ENCODE peak calls at places on chromosome 11, in seven cellular contexts. T is IMR-90, H is neuronal stem cell, J is H9, S is mesendoderm, Q is H1, L is mesenchymal stem cell. Z is an unnamed sample. For H3K27me3, the result is how much of the 10 kb centered on the place peaks cover.

GRCh38 chr11:363948-364761 is 5.1 kb upstream of the B4GALNT4 start:
- DNase-seq in T (no peak), H (no peak), J (peak), S (peak), Q (peak), L (no peak), Z (no peak)

GRCh38 chr11:113192121-113192925 is 122.1 kb upstream of the TTC12 start:
- DNase-seq in T (no peak), H (peak), J (no peak), S (peak), Q (no peak), L (no peak), Z (no peak)

GRCh38 chr11:86068138-86068861 is 584 bp downstream of the PICALM start:
- DNase-seq in T (no peak), H (peak), J (peak), S (peak), Q (peak), L (peak), Z (peak)

GRCh38 chr11:117597083-117597482 is 199.9 kb downstream of the DSCAML1 start:
- DNase-seq in T (peak), H (peak), J (peak), S (peak), Q (peak), L (peak), Z (peak)

GRCh38 chr11:127443297-127443696 is 442.7 kb upstream of the KIRREL3 start:
- DNase-seq in T (no peak), H (no peak), J (no peak), S (no peak), Q (no peak), L (no peak), Z (no peak)

GRCh38 chr11:62573006-62573591 is 592 bp downstream of the EEF1G start:
- DNase-seq in T (no peak), H (no peak), J (no peak), S (peak), Q (no peak), L (peak), Z (peak)

GRCh38 chr11:62186195-62186594 is 3.8 kb upstream of the SCGB1D1 start:
- DNase-seq in T (no peak), H (no peak), J (no peak), S (no peak), Q (no peak), L (no peak), Z (no peak)

GRCh38 chr11:65576867-65577755 is 1.3 kb downstream of the EHBP1L1 start:
- DNase-seq in T (peak), H (no peak), J (no peak), S (no peak), Q (no peak), L (peak), Z (peak)

GRCh38 chr11:115613986-115614625 is 109.9 kb upstream of the CADM1 start:
- DNase-seq in T (peak), H (no peak), J (no peak), S (no peak), Q (no peak), L (peak), Z (peak)

GRCh38 chr11:68710445-68710844 is 26.1 kb downstream of the GAL start:
- DNase-seq in T (no peak), H (peak), J (no peak), S (no peak), Q (no peak), L (no peak), Z (no peak)

GRCh38 chr11:74678041-74678440 is 53.2 kb downstream of the CHRDL2 start:
- DNase-seq in T (no peak), H (no peak), J (no peak), S (no peak), Q (no peak), L (no peak), Z (no peak)

GRCh38 chr11:93606721-93607120 is 54.8 kb upstream of the CEP295 start:
- DNase-seq in T (no peak), H (no peak), J (no peak), S (no peak), Q (no peak), L (no peak), Z (no peak)

GRCh38 chr11:69352715-69353325 is 58.9 kb downstream of the MYEOV start:
- DNase-seq in T (peak), H (no peak), J (no peak), S (peak), Q (peak), L (peak), Z (peak)

GRCh38 chr11:73236879-73237278 is 18.8 kb downstream of the P2RY2 start:
- DNase-seq in T (peak), H (peak), J (peak), S (peak), Q (peak), L (peak), Z (peak)

GRCh38 chr11:129861702-129862107 is 33.7 kb downstream of the NFRKB start:
- DNase-seq in T (peak), H (peak), J (peak), S (peak), Q (no peak), L (peak), Z (peak)

GRCh38 chr11:30357872-30358271 is 35.0 kb downstream of the ARL14EP start:
- DNase-seq in T (no peak), H (no peak), J (no peak), S (no peak), Q (no peak), L (no peak), Z (no peak)

GRCh38 chr11:110989734-110990133 is 255.8 kb upstream of the POU2AF2 start:
- DNase-seq in T (peak), H (no peak), J (no peak), S (no peak), Q (no peak), L (peak), Z (peak)

GRCh38 chr11:83335446-83336070 is 49.4 kb upstream of the CCDC90B start:
- DNase-seq in T (no peak), H (no peak), J (no peak), S (no peak), Q (no peak), L (no peak), Z (no peak)

GRCh38 chr11:60700689-60701508 is 1.5 kb downstream of the MS4A8 start:
- DNase-seq in T (no peak), H (peak), J (peak), S (peak), Q (peak), L (no peak), Z (peak)

GRCh38 chr11:126477526-126478275 is 122.2 kb downstream of the ST3GAL4 start:
- DNase-seq in T (no peak), H (no peak), J (no peak), S (no peak), Q (no peak), L (no peak), Z (no peak)

GRCh38 chr11:36385121-36385530 is 89.0 kb downstream of the PRR5L start:
- DNase-seq in T (peak), H (no peak), J (no peak), S (no peak), Q (no peak), L (peak), Z (no peak)

GRCh38 chr11:86952221-86952875 is 2.8 kb downstream of the FZD4 start:
- DNase-seq in T (no peak), H (no peak), J (no peak), S (no peak), Q (no peak), L (peak), Z (no peak)

GRCh38 chr11:106152824-106153223 is 75.4 kb downstream of the AASDHPPT start:
- DNase-seq in T (peak), H (no peak), J (no peak), S (no peak), Q (no peak), L (peak), Z (peak)

GRCh38 chr11:61161190-61162091 is at the start of gene VPS37C:
- DNase-seq in T (peak), H (peak), J (peak), S (peak), Q (peak), L (peak), Z (peak)

GRCh38 chr11:2200536-2200935 is 28.9 kb upstream of the TH start:
- DNase-seq in T (no peak), H (no peak), J (no peak), S (no peak), Q (no peak), L (no peak), Z (no peak)

GRCh38 chr11:2541881-2542361 is 97.1 kb downstream of the KCNQ1 start:
- DNase-seq in T (no peak), H (no peak), J (no peak), S (no peak), Q (no peak), L (no peak), Z (no peak)

GRCh38 chr11:96213500-96213899 is 129.5 kb downstream of the MAML2 start:
- DNase-seq in T (peak), H (no peak), J (no peak), S (peak), Q (no peak), L (peak), Z (no peak)

GRCh38 chr11:68206211-68206610 is 6.9 kb downstream of the KMT5B start:
- DNase-seq in T (peak), H (peak), J (peak), S (peak), Q (peak), L (peak), Z (peak)

GRCh38 chr11:32658639-32659406 is 75.2 kb downstream of the EIF3M start:
- DNase-seq in T (peak), H (no peak), J (no peak), S (no peak), Q (no peak), L (no peak), Z (no peak)

GRCh38 chr11:14418801-14419417 is 59.9 kb upstream of the RRAS2 start:
- DNase-seq in T (peak), H (no peak), J (peak), S (peak), Q (no peak), L (no peak), Z (peak)

GRCh38 chr11:19018901-19019300 is 41.6 kb downstream of the MRGPRX2 start:
- DNase-seq in T (no peak), H (peak), J (peak), S (peak), Q (peak), L (no peak), Z (peak)

GRCh38 chr11:123064268-123064657 is 2.3 kb upstream of the HSPA8 start:
- DNase-seq in T (no peak), H (no peak), J (no peak), S (no peak), Q (no peak), L (no peak), Z (no peak)

GRCh38 chr11:94493146-94493442 is 550 bp downstream of the MRE11 start:
- DNase-seq in T (no peak), H (no peak), J (no peak), S (no peak), Q (no peak), L (no peak), Z (no peak)

GRCh38 chr11:89521294-89521693 is 30.1 kb upstream of the NOX4 start:
- DNase-seq in T (peak), H (no peak), J (no peak), S (no peak), Q (no peak), L (no peak), Z (no peak)

GRCh38 chr11:27717377-27717776 is 17.1 kb upstream of the BDNF start:
- DNase-seq in T (no peak), H (no peak), J (no peak), S (no peak), Q (no peak), L (peak), Z (no peak)

DNA sequence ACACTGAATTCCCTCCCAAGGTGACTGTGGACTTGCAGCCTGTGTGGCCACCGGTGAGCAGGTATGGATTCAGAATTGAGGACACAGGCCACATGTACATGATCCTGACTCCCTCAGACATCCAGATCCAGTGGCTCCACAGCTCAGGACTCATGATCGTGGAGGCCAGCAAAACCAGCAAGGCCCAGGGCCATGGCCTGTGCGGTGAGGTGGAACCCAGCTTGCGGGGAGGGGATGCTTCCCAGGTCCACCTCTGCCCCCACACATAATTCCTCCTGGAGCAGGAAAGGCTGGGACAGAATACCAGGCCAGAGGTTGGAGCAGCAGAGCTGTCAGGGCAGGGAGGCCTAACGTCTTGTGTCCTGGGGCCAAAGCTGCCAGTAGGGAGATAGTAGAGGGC is 82.1 kb downstream of the OTOG start:
- DNase-seq in T (no peak), H (no peak), J (no peak), S (no peak), Q (no peak), L (no peak), Z (no peak)
- H2AK5ac ChIP-seq in T (no peak), H (no peak), J (no peak), S (no peak), Q (no peak), L (no peak), Z (no peak)

GRCh38 chr11:17770917-17771316 is 36.3 kb downstream of the KCNC1 start:
- DNase-seq in T (peak), H (no peak), J (no peak), S (no peak), Q (no peak), L (peak), Z (no peak)

GRCh38 chr11:17770048-17770652 is 35.6 kb downstream of the KCNC1 start:
- DNase-seq in T (no peak), H (no peak), J (peak), S (peak), Q (no peak), L (no peak), Z (no peak)

GRCh38 chr11:17771841-17772401 is 37.3 kb downstream of the KCNC1 start:
- DNase-seq in T (no peak), H (no peak), J (no peak), S (no peak), Q (no peak), L (no peak), Z (no peak)

GRCh38 chr11:17772704-17773600 is 38.4 kb downstream of the KCNC1 start:
- DNase-seq in T (no peak), H (no peak), J (no peak), S (no peak), Q (no peak), L (no peak), Z (no peak)

GRCh38 chr11:17771415-17771814 is 36.8 kb downstream of the KCNC1 start:
- DNase-seq in T (no peak), H (no peak), J (no peak), S (no peak), Q (no peak), L (no peak), Z (no peak)
- H3K27me3 ChIP-seq in T (under half), H (under half), J (under half), S (under half), Q (under half), L (under half), Z (under half)

GRCh38 chr11:4605057-4605456 is 3.0 kb downstream of the TRIM68 start:
- DNase-seq in T (no peak), H (no peak), J (no peak), S (no peak), Q (no peak), L (no peak), Z (no peak)
- H3K4me2 ChIP-seq in T (no peak), H (no peak), J (no peak), S (no peak), Q (no peak), L (no peak), Z (no peak)

GRCh38 chr11:72013765-72014711 is 15.3 kb downstream of the IL18BP start:
- DNase-seq in T (no peak), H (no peak), J (no peak), S (no peak), Q (no peak), L (no peak), Z (no peak)
- H2AK5ac ChIP-seq in T (no peak), H (no peak), J (no peak), S (no peak), Q (no peak), L (peak), Z (no peak)